ENCODE peak calls at places on chromosomes 1 and 21, in eight cellular contexts. I, Z, O, M, D, C, U and G are unnamed samples.

GRCh38 chr1:55848906-55849305 is 633.7 kb upstream of the USP24 start:
- DNase-seq in Z (no peak), U (no peak), I (no peak), O (peak), C (no peak), M (no peak), D (no peak), G (no peak)

GRCh38 chr21:21101911-21102310 is 103.7 kb downstream of the NCAM2 start:
- DNase-seq in U (no peak), O (peak), Z (no peak), C (no peak), M (no peak), D (no peak), I (no peak), G (no peak)

GRCh38 chr1:7584157-7584556 is 186.9 kb upstream of the VAMP3 start:
- DNase-seq in C (no peak), M (no peak), U (peak), D (no peak), O (no peak), Z (no peak), I (peak), G (peak)

GRCh38 chr1:30101477-30102227 is 621.7 kb downstream of the MATN1 start:
- DNase-seq in U (no peak), O (no peak), D (no peak), C (no peak), I (no peak), Z (no peak), M (no peak), G (peak)

GRCh38 chr1:1168451-1169411 is 4.9 kb upstream of the TTLL10 start:
- DNase-seq in M (no peak), D (peak), Z (no peak), U (no peak), C (no peak), I (no peak), O (no peak), G (peak)

GRCh38 chr1:196309386-196309785 is 298.9 kb downstream of the KCNT2 start:
- DNase-seq in U (no peak), Z (no peak), O (peak), C (no peak), I (no peak), D (no peak), M (no peak), G (no peak)

GRCh38 chr1:205256956-205257615 is 29.3 kb downstream of the TMCC2 start:
- DNase-seq in D (no peak), Z (no peak), M (no peak), C (no peak), I (no peak), U (no peak), O (no peak), G (no peak)

GRCh38 chr1:219805191-219805590 is 123.2 kb downstream of the SLC30A10 start:
- DNase-seq in Z (no peak), D (no peak), M (no peak), I (no peak), C (no peak), U (no peak), O (no peak), G (no peak)

GRCh38 chr21:46663754-46664153 is 28.3 kb downstream of the PRMT2 start:
- DNase-seq in C (no peak), I (no peak), D (no peak), Z (no peak), M (no peak), O (no peak), U (no peak), G (no peak)

GRCh38 chr1:174996474-174996873 is 3.3 kb upstream of the CACYBP start:
- DNase-seq in U (no peak), Z (no peak), O (peak), D (no peak), C (no peak), M (no peak), I (no peak), G (no peak)

GRCh38 chr1:42815938-42816599 is 853 bp upstream of the ERMAP start:
- DNase-seq in D (no peak), C (no peak), O (peak), I (no peak), M (peak), U (no peak), Z (no peak), G (no peak)

GRCh38 chr1:7430646-7431045 is 340.4 kb upstream of the VAMP3 start:
- DNase-seq in M (no peak), C (no peak), Z (no peak), D (no peak), I (no peak), O (no peak), U (no peak), G (no peak)

GRCh38 chr1:93338426-93338825 is 7.3 kb upstream of the DR1 start:
- DNase-seq in O (peak), C (no peak), Z (no peak), I (no peak), D (no peak), U (no peak), M (no peak), G (no peak)

GRCh38 chr1:92901699-92902405 is 59.4 kb downstream of the DIPK1A start:
- DNase-seq in C (no peak), Z (no peak), O (no peak), M (no peak), U (no peak), I (no peak), D (no peak), G (no peak)

GRCh38 chr1:184075040-184076029 is 23.8 kb downstream of the TSEN15 start:
- DNase-seq in Z (no peak), O (peak), M (no peak), C (no peak), I (no peak), U (no peak), D (no peak), G (no peak)

GRCh38 chr1:15151377-15151806 is 2.2 kb upstream of the TMEM51 start:
- DNase-seq in Z (no peak), C (no peak), I (no peak), D (no peak), U (no peak), O (no peak), M (no peak), G (no peak)

GRCh38 chr21:16419188-16419874 is 689.5 kb downstream of the USP25 start:
- DNase-seq in O (peak), Z (no peak), M (no peak), I (peak), C (no peak), D (peak), U (peak), G (no peak)

GRCh38 chr1:29519733-29520132 is 283.4 kb downstream of the PTPRU start:
- DNase-seq in Z (peak), I (no peak), O (no peak), U (peak), D (no peak), M (no peak), C (peak), G (peak)

GRCh38 chr1:244865028-244865371 is 657 bp upstream of the HNRNPU start:
- DNase-seq in U (no peak), I (no peak), D (peak), O (no peak), M (peak), C (peak), Z (no peak), G (no peak)

GRCh38 chr1:28580706-28581530 is 11.1 kb upstream of the RAB42 start:
- DNase-seq in U (peak), D (no peak), C (no peak), M (peak), Z (no peak), O (peak), I (peak), G (no peak)

GRCh38 chr1:66207484-66207883 is 326.5 kb upstream of the SGIP1 start:
- DNase-seq in I (no peak), U (no peak), M (no peak), O (peak), D (no peak), C (no peak), Z (no peak), G (no peak)

GRCh38 chr1:33219886-33220661 is 36.2 kb upstream of the ZNF362 start:
- DNase-seq in D (no peak), I (no peak), O (no peak), U (no peak), Z (no peak), C (no peak), M (no peak), G (no peak)

GRCh38 chr1:229107972-229108371 is 162.9 kb upstream of the RAB4A start:
- DNase-seq in U (no peak), I (no peak), Z (no peak), C (no peak), M (no peak), O (no peak), D (no peak), G (no peak)

GRCh38 chr1:24475700-24476099 is 26.9 kb upstream of the RCAN3 start:
- DNase-seq in M (no peak), I (no peak), Z (no peak), O (no peak), U (no peak), D (no peak), C (no peak), G (no peak)

GRCh38 chr1:39238476-39238875 is 34.0 kb downstream of the MACF1 start:
- DNase-seq in I (no peak), U (no peak), O (peak), Z (no peak), D (no peak), M (no peak), C (no peak), G (no peak)

GRCh38 chr1:6554907-6555778 is at the start of gene TAS1R1:
- DNase-seq in C (no peak), I (peak), D (peak), Z (no peak), O (peak), U (peak), M (no peak), G (no peak)

GRCh38 chr1:231091853-231092301 is 51.8 kb upstream of the FAM89A start:
- DNase-seq in C (no peak), O (peak), U (no peak), M (peak), D (peak), Z (peak), I (peak), G (no peak)
- TF ChIP-seq CTCF in C (no peak), O (peak), U (no peak), M (peak), D (peak), Z (peak), I (peak), G (peak)

GRCh38 chr1:8598783-8599182 is 218.7 kb downstream of the RERE start:
- DNase-seq in O (peak), U (no peak), C (no peak), Z (no peak), D (peak), M (no peak), I (no peak), G (no peak)

GRCh38 chr1:8597455-8597854 is 220.0 kb downstream of the RERE start:
- DNase-seq in U (no peak), O (peak), Z (no peak), I (no peak), C (no peak), M (no peak), D (no peak), G (no peak)

GRCh38 chr1:8600336-8600735 is 217.1 kb downstream of the RERE start:
- DNase-seq in D (no peak), Z (no peak), U (no peak), M (no peak), I (no peak), C (no peak), O (peak), G (no peak)

GRCh38 chr1:8599813-8600212 is 217.6 kb downstream of the RERE start:
- DNase-seq in C (no peak), U (no peak), D (no peak), Z (no peak), O (no peak), I (no peak), M (no peak), G (no peak)

GRCh38 chr1:8598060-8598724 is 219.2 kb downstream of the RERE start:
- DNase-seq in D (no peak), U (no peak), C (no peak), I (no peak), M (no peak), O (peak), Z (no peak), G (no peak)
- TF ChIP-seq CTCF in D (peak), U (peak), C (no peak), I (peak), M (no peak), O (peak), Z (peak), G (peak)

GRCh38 chr21:25871566-25871965 is 136.8 kb downstream of the GABPA start:
- DNase-seq in C (no peak), M (no peak), O (no peak), D (no peak), U (no peak), I (no peak), Z (no peak), G (no peak)
- TF ChIP-seq CTCF in C (no peak), M (no peak), O (peak), D (no peak), U (no peak), I (no peak), Z (no peak), G (peak)

DNA sequence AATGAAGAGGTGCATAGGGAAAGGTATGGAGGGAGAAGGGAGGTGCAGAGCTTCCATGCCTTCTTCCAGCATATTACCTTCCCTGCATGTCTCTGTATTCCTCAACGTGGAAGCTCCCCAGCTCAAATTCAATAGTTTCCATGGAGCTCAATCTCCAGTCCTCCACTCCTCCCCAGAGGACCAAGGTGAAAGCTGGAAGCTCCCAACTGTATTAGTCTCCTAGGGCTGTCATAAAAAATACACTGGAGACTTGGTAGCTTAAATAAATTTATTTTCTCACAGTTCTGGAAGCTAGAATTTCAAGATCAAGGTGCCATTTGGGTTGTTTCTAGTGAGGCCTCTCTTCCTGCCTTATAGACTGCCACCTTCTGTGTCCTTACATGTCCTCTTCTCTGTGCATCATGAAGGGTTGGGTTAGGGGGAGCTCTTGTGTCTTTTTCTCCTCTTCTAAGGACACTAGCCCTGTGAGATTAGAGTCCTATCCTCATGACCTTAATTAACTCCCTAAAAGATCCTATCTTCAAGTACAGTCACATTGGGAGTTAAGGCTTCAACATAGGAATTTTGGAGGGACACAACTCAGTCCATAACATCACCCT is 21.9 kb upstream of the RABGGTB start:
- DNase-seq in O (no peak), I (no peak), D (no peak), Z (no peak), C (no peak), M (no peak), U (no peak), G (no peak)
- TF ChIP-seq CTCF in O (no peak), I (no peak), D (no peak), Z (no peak), C (no peak), M (no peak), U (no peak), G (no peak)

GRCh38 chr21:36727886-36728285 is 29.0 kb downstream of the SIM2 start:
- DNase-seq in I (peak), U (no peak), C (no peak), D (no peak), O (no peak), M (no peak), Z (no peak), G (no peak)
- TF ChIP-seq CTCF in I (no peak), U (no peak), C (no peak), D (no peak), O (peak), M (no peak), Z (no peak), G (peak)

GRCh38 chr1:112472142-112472541 is 36.6 kb upstream of the WNT2B start:
- DNase-seq in D (no peak), Z (no peak), O (no peak), C (no peak), I (no peak), M (no peak), U (no peak), G (no peak)
- TF ChIP-seq CTCF in D (no peak), Z (no peak), O (no peak), C (no peak), I (no peak), M (no peak), U (no peak), G (no peak)